ENCODE peak calls at places on chromosomes 6 and 20, in six cellular contexts. O is left cardiac atrium; U is stimulated activated naive CD8-positive, alpha-beta T cell treated with anti-CD3 and anti-CD28 coated beads, Interleukin-15, amount 100 ng/mL, for 72 hours; X is NCI-H345; E is activated CD4-positive, CD25-positive, alpha-beta regulatory T cell; L is mucosa of descending colon. N is an unnamed sample.

GRCh38 chr6:17968876-17969275 is 18.6 kb downstream of the KIF13A start:
- DNase-seq in O (no peak), U (no peak), X (no peak), E (no peak), L (no peak), N (no peak)

GRCh38 chr6:37994238-37994637 is 174.7 kb downstream of the ZFAND3 start:
- DNase-seq in O (no peak), U (no peak), X (peak), E (no peak), L (no peak), N (no peak)

GRCh38 chr6:26468829-26469228 is 11.1 kb downstream of the BTN2A1 start:
- DNase-seq in O (no peak), U (no peak), X (no peak), E (no peak), L (no peak), N (no peak)

GRCh38 chr6:90818163-90818562 is 231.3 kb upstream of the MAP3K7 start:
- DNase-seq in O (no peak), U (no peak), X (no peak), E (no peak), L (no peak), N (no peak)

GRCh38 chr6:37480118-37480736 is 19.5 kb downstream of the CCDC167 start:
- DNase-seq in O (no peak), U (no peak), X (no peak), E (no peak), L (no peak), N (no peak)

GRCh38 chr20:19995220-19995863 is 21.8 kb upstream of the NAA20 start:
- DNase-seq in O (no peak), U (peak), X (peak), E (no peak), L (no peak), N (no peak)

GRCh38 chr20:23455641-23456040 is 3.0 kb upstream of the CST11 start:
- DNase-seq in O (no peak), U (no peak), X (no peak), E (no peak), L (no peak), N (no peak)

GRCh38 chr20:33387177-33387576 is 14.1 kb downstream of the CDK5RAP1 start:
- DNase-seq in O (peak), U (no peak), X (no peak), E (no peak), L (no peak), N (no peak)

GRCh38 chr20:62496525-62497218 is 20.9 kb upstream of the GATA5 start:
- DNase-seq in O (no peak), U (no peak), X (peak), E (no peak), L (no peak), N (no peak)

GRCh38 chr6:33781105-33781975 is 7.6 kb downstream of the LEMD2 start:
- DNase-seq in O (no peak), U (no peak), X (no peak), E (no peak), L (no peak), N (no peak)

GRCh38 chr6:24139080-24139479 is 13.1 kb downstream of the NRSN1 start:
- DNase-seq in O (no peak), U (no peak), X (no peak), E (no peak), L (no peak), N (no peak)

GRCh38 chr6:83153958-83154357 is 39.1 kb downstream of the PGM3 start:
- DNase-seq in O (no peak), U (no peak), X (no peak), E (no peak), L (no peak), N (no peak)

GRCh38 chr20:32444474-32445220 is 86.5 kb downstream of the ASXL1 start:
- DNase-seq in O (no peak), U (no peak), X (no peak), E (no peak), L (no peak), N (no peak)

GRCh38 chr6:159979136-159979874 is 10.4 kb downstream of the IGF2R start:
- DNase-seq in O (no peak), U (peak), X (peak), E (peak), L (peak), N (no peak)

GRCh38 chr6:44226368-44227137 is 3.2 kb downstream of the SLC29A1 start:
- DNase-seq in O (no peak), U (no peak), X (no peak), E (no peak), L (no peak), N (no peak)

GRCh38 chr6:89281779-89282246 is 33.3 kb downstream of the GABRR2 start:
- DNase-seq in O (no peak), U (peak), X (no peak), E (no peak), L (no peak), N (peak)

GRCh38 chr6:169115632-169116031 is 138.0 kb downstream of the THBS2 start:
- DNase-seq in O (no peak), U (no peak), X (no peak), E (no peak), L (no peak), N (no peak)

GRCh38 chr6:122184260-122184934 is 215.1 kb upstream of the HSF2 start:
- DNase-seq in O (no peak), U (no peak), X (no peak), E (no peak), L (no peak), N (no peak)

GRCh38 chr6:56292505-56293181 is 45.3 kb upstream of the COL21A1 start:
- DNase-seq in O (no peak), U (no peak), X (peak), E (no peak), L (no peak), N (peak)

GRCh38 chr20:58112017-58112781 is 116.3 kb downstream of the ANKRD60 start:
- DNase-seq in O (no peak), U (no peak), X (no peak), E (no peak), L (no peak), N (no peak)

GRCh38 chr6:28258877-28259777 is at the start of gene NKAPL:
- DNase-seq in O (peak), U (peak), X (no peak), E (no peak), L (peak), N (no peak)

GRCh38 chr20:42083280-42083679 is 465.1 kb upstream of the CHD6 start:
- DNase-seq in O (no peak), U (no peak), X (no peak), E (no peak), L (no peak), N (no peak)

GRCh38 chr20:57476073-57476526 is 48.8 kb downstream of the CTCFL start:
- DNase-seq in O (no peak), U (no peak), X (no peak), E (no peak), L (no peak), N (no peak)

N was measured in HFF-Myc.